ENCODE peak calls at places on chromosome 6, in four cellular contexts. K is activated naive CD8-positive, alpha-beta T cell treated with anti-CD3 and anti-CD28 coated beads for 36 hours; M is GM10248; P is activated T-helper 1 cell treated with anti-CD3 and anti-CD28 coated beads, Interleukin-12 subunit alpha, Interleukin-12 subunit beta, Interleukin-2, Interleukin-4 antibody, amounts not matched to agents 30 ng/mL and 10 ng/mL and 1 ng/mL, durations not matched to agents 14 hours and 24 hours and 36 hours. S is an unnamed sample.

GRCh38 chr6:13712485-13712990 is 903 bp upstream of the RANBP9 start:
- DNase-seq in P (no peak), K (no peak), M (no peak), S (no peak)

GRCh38 chr6:106110167-106110826 is 24.2 kb downstream of the PRDM1 start:
- DNase-seq in K (no peak), M (no peak), P (no peak), S (no peak)

GRCh38 chr6:130574146-130574545 is 208.3 kb downstream of the TMEM200A start:
- DNase-seq in P (no peak), K (no peak), M (no peak), S (no peak)

GRCh38 chr6:95865857-95866256 is 149.9 kb upstream of the FUT9 start:
- DNase-seq in K (no peak), P (no peak), M (no peak), S (no peak)

GRCh38 chr6:169869301-169869700 is 117.9 kb downstream of the ERMARD start:
- DNase-seq in P (no peak), K (no peak), M (no peak), S (no peak)

GRCh38 chr6:1767481-1768246 is 157.9 kb downstream of the FOXC1 start:
- DNase-seq in K (no peak), M (no peak), P (no peak), S (no peak)

GRCh38 chr6:144758602-144759001 is 473.5 kb downstream of the UTRN start:
- DNase-seq in P (no peak), K (no peak), M (no peak), S (no peak)

GRCh38 chr6:118739976-118740771 is 88.8 kb upstream of the CEP85L start:
- DNase-seq in K (no peak), P (no peak), M (no peak), S (no peak)

GRCh38 chr6:154080434-154081189 is 41.6 kb downstream of the OPRM1 start:
- DNase-seq in P (no peak), M (no peak), K (no peak), S (no peak)